ENCODE peak calls at places on chromosomes 11 and 22, in seven cellular contexts. P, J, W, A, V, S and U are unnamed samples. For H3K4me1, the result is how much of the 10 kb centered on the place peaks cover.

GRCh38 chr22:19503869-19504268 is 20.3 kb downstream of the CLDN5 start:
- DNase-seq in V (no peak), W (no peak), P (no peak), S (no peak), J (no peak), A (no peak), U (no peak)

GRCh38 chr11:23875407-23875950 is 621.4 kb upstream of the LUZP2 start:
- DNase-seq in J (no peak), A (no peak), P (no peak), W (no peak), S (no peak), V (no peak), U (no peak)

GRCh38 chr11:68341557-68342458 is 29.4 kb downstream of the LRP5 start:
- DNase-seq in W (no peak), P (no peak), A (no peak), J (no peak), S (no peak), V (no peak), U (no peak)

GRCh38 chr11:67351275-67352005 is 1.9 kb downstream of the POLD4 start:
- DNase-seq in P (peak), A (no peak), V (no peak), S (peak), J (peak), W (peak), U (peak)

GRCh38 chr22:32994046-32994827 is 63.9 kb downstream of the SYN3 start:
- DNase-seq in J (peak), P (no peak), A (no peak), S (no peak), V (no peak), W (no peak), U (no peak)

GRCh38 chr11:71488086-71488967 is 35.3 kb downstream of the NADSYN1 start:
- DNase-seq in W (peak), J (no peak), P (peak), A (no peak), V (no peak), S (peak), U (no peak)

GRCh38 chr11:34546511-34547206 is 33.1 kb upstream of the ELF5 start:
- DNase-seq in S (no peak), J (no peak), A (no peak), P (no peak), V (no peak), W (no peak), U (no peak)

GRCh38 chr11:46003647-46004046 is 81.2 kb downstream of the LARGE2 start:
- DNase-seq in A (no peak), J (no peak), W (no peak), S (no peak), V (no peak), P (no peak), U (no peak)

GRCh38 chr11:108302121-108302785 is 79.4 kb downstream of the ATM start:
- DNase-seq in J (no peak), A (no peak), V (no peak), P (no peak), S (no peak), W (no peak), U (no peak)

GRCh38 chr11:68872216-68873003 is 30.7 kb upstream of the CPT1A start:
- DNase-seq in W (no peak), P (no peak), V (no peak), J (no peak), S (no peak), A (no peak), U (no peak)

GRCh38 chr11:59222464-59223065 is 9.8 kb upstream of the MPEG1 start:
- DNase-seq in A (no peak), J (no peak), V (no peak), S (no peak), P (no peak), W (no peak), U (no peak)

GRCh38 chr11:60377737-60378136 is 595 bp upstream of the MS4A7 start:
- DNase-seq in P (no peak), W (no peak), A (no peak), J (no peak), S (peak), V (peak), U (peak)

GRCh38 chr11:116913000-116913399 is 75.6 kb upstream of the APOA1 start:
- DNase-seq in W (no peak), A (no peak), V (no peak), J (no peak), P (peak), S (no peak), U (no peak)

GRCh38 chr11:4808476-4808875 is 4.3 kb upstream of the OR52R1 start:
- DNase-seq in J (no peak), P (no peak), V (no peak), W (no peak), A (no peak), S (no peak), U (no peak)

GRCh38 chr22:19554834-19555404 is 30.7 kb upstream of the CLDN5 start:
- DNase-seq in P (peak), V (no peak), A (no peak), S (peak), W (no peak), J (peak), U (no peak)

GRCh38 chr11:66363805-66364535 is 7.6 kb downstream of the SLC29A2 start:
- DNase-seq in A (no peak), P (peak), S (no peak), J (peak), W (no peak), V (no peak), U (peak)

GRCh38 chr11:95968585-95968984 is 44.7 kb upstream of the MTMR2 start:
- DNase-seq in J (no peak), V (no peak), S (no peak), W (no peak), P (no peak), A (no peak), U (no peak)

GRCh38 chr11:133968300-133968699 is 11.5 kb upstream of the IGSF9B start:
- DNase-seq in W (no peak), P (no peak), S (no peak), A (no peak), V (no peak), J (peak), U (no peak)

GRCh38 chr22:40512426-40513136 is 123.9 kb downstream of the MRTFA start:
- DNase-seq in V (no peak), W (peak), P (peak), S (peak), A (no peak), J (no peak), U (no peak)

DNA sequence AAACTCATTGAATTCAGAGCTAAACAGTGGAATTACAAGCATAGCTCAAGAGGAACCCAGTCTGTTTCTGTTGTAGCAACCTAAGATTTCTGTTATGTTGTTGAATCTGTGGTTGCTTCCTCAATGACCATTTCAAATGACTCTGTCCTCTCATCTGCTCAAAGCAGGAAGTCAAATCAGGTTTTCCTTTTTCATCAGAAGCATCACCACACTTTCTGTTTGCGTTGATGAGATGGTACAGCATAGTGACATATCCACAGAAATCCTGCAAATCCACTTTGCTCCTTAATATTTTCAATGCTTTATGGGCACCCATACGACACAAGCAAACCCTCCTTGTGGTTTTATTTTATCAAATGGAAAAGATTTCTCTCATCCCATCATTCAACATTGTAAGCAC is 12.6 kb upstream of the UCP2 start:
- DNase-seq in S (no peak), W (no peak), J (no peak), P (no peak), V (no peak), A (no peak), U (no peak)
- H3K4me1 ChIP-seq in S (under half), W (under half), J (under half), P (under half), V (under half), A (under half), U (under half)

DNA sequence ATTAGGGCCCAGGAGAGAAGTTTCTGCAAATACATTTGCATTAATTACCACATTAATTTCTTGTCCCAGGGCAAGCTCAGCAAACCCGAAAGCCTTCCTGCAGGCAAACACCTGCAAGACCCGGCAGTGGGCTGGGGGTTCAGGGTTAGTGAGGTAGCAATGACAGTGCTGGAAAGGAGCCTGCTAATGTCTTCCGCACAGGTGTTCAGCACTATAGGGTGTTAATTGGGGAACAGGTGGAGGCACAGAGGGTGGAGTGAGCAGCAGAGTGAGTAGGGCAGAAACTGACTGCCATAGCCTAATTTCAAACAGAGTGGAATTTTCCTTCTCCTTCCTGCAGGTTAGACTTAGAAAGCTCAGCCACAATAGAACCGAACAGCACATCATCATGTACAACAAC is 50.9 kb upstream of the UBASH3B start:
- DNase-seq in J (no peak), P (no peak), S (no peak), W (no peak), A (no peak), V (no peak), U (no peak)
- TF ChIP-seq EP300 in J (no peak), P (no peak), S (no peak), W (no peak), A (no peak), V (no peak), U (no peak)

GRCh38 chr11:64501500-64502427 is 89.3 kb upstream of the SLC22A12 start:
- DNase-seq in V (no peak), W (no peak), J (no peak), P (no peak), S (no peak), A (no peak), U (peak)

GRCh38 chr11:64503354-64503753 is 87.7 kb upstream of the SLC22A12 start:
- DNase-seq in P (no peak), W (no peak), A (no peak), V (no peak), S (no peak), J (no peak), U (no peak)

GRCh38 chr11:64504999-64505398 is 86.0 kb upstream of the SLC22A12 start:
- DNase-seq in A (no peak), V (no peak), P (no peak), J (no peak), W (no peak), S (no peak), U (no peak)

GRCh38 chr11:64500176-64501013 is 90.6 kb upstream of the SLC22A12 start:
- DNase-seq in J (no peak), A (no peak), W (no peak), P (peak), V (no peak), S (no peak), U (no peak)

DNA sequence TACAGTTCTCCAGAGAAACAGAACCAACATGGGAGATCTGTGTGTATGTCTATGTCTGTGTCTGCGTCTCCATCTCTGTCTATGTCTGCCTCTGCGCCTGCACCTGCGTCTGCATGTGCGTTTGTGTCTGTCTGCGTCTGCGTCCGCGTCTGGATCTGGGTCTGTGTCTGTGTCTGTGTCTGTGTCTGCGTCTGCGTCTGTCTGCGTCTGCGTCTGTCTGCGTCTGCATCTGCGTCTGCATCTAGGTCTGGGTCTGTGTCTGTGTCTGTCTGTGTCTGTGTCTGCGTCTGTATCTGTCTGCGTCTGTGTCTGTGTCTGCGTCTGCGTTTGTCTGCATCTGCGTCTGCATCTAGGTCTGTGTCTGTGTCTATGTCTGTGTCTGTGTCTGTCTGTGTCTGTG is 88.4 kb upstream of the SLC22A12 start:
- DNase-seq in W (no peak), A (no peak), V (no peak), S (no peak), J (no peak), P (no peak), U (no peak)
- H3K4me1 ChIP-seq in W (under half), A (under half), V (under half), S (under half), J (under half), P (under half), U (under half)

DNA sequence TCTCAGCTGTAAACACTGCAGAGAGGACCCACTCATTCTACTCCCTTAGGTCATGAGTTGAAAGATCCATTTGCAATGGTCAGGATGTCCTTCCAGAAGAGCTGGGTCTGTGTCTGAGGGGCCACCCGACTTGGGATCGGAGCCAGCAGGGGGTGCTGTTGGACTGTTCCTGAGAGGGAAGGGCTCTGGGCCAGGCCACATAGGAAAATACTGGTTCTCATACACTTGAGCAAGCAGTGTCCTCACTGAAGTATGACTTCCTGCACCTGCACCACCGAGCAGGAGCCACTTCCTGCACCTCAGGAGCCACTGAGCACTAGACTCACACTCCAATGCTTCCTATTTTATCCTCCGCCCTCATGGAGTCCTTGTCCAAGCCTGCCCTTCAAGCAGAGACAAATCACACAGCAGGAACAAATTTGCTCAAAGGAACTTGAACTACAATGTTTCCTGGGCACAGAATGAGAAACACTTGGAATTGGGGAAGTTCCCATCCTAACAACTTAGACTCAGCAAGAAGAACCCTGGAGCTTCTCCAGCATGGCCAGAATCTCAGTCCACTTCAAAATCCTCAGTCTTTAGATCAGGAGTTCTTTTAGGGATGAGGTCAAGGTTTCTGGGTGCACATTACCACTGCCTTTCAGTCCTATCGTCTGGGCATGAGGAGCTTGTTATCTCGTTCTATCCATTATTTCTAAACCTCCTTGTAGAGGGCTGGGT is 36.6 kb upstream of the VPREB1 start:
- DNase-seq in W (no peak), P (peak), S (no peak), J (peak), V (peak), A (no peak), U (peak)
- TF ChIP-seq EP300 in W (no peak), P (no peak), S (no peak), J (no peak), V (no peak), A (no peak), U (no peak)